ENCODE peak calls at places on chromosomes 7 and 10, in five cellular contexts. One of them, this sample, is unnamed.

GRCh38 chr7:27188666-27189559 is 3.9 kb upstream of the HOXA11 start:
- DNase-seq in GM10248: no peak
- DNase-seq in central memory CD4-positive, alpha-beta T cell: peak; percentile 44
- DNase-seq in uterus: peak; percentile 55
- DNase-seq in neural progenitor cell: no peak
- DNase-seq in this sample: no peak

GRCh38 chr7:121985476-121985875 is 112.5 kb downstream of the PTPRZ1 start:
- DNase-seq in GM10248: no peak
- DNase-seq in central memory CD4-positive, alpha-beta T cell: no peak
- DNase-seq in uterus: no peak
- DNase-seq in neural progenitor cell: no peak
- DNase-seq in this sample: no peak

GRCh38 chr10:6299234-6299633 is 96.5 kb downstream of the PFKFB3 start:
- DNase-seq in GM10248: no peak
- DNase-seq in central memory CD4-positive, alpha-beta T cell: no peak
- DNase-seq in uterus: no peak
- DNase-seq in neural progenitor cell: no peak
- DNase-seq in this sample: no peak

GRCh38 chr10:71269301-71270288 is 49.5 kb upstream of the SLC29A3 start:
- DNase-seq in GM10248: no peak
- DNase-seq in central memory CD4-positive, alpha-beta T cell: no peak
- DNase-seq in uterus: no peak
- DNase-seq in neural progenitor cell: peak; percentile 68
- DNase-seq in this sample: peak; percentile 30

GRCh38 chr7:568031-568680 is 48.5 kb upstream of the PDGFA start:
- DNase-seq in GM10248: no peak
- DNase-seq in central memory CD4-positive, alpha-beta T cell: no peak
- DNase-seq in uterus: no peak
- DNase-seq in neural progenitor cell: no peak
- DNase-seq in this sample: no peak

GRCh38 chr10:6647811-6648526 is 67.9 kb upstream of the PRKCQ start:
- DNase-seq in GM10248: peak; percentile 59
- DNase-seq in central memory CD4-positive, alpha-beta T cell: peak; percentile 57
- DNase-seq in uterus: no peak
- DNase-seq in neural progenitor cell: peak; percentile 82
- DNase-seq in this sample: peak; percentile 54

GRCh38 chr7:132189881-132190280 is 386.4 kb downstream of the PLXNA4 start:
- DNase-seq in GM10248: no peak
- DNase-seq in central memory CD4-positive, alpha-beta T cell: no peak
- DNase-seq in uterus: no peak
- DNase-seq in neural progenitor cell: no peak
- DNase-seq in this sample: no peak

GRCh38 chr10:99431190-99431549 is 746 bp upstream of the GOT1 start:
- DNase-seq in GM10248: no peak
- DNase-seq in central memory CD4-positive, alpha-beta T cell: no peak
- DNase-seq in uterus: peak; percentile 53
- DNase-seq in neural progenitor cell: peak; percentile 54
- DNase-seq in this sample: no peak

GRCh38 chr7:143433759-143434158 is 9.5 kb upstream of the TAS2R60 start:
- DNase-seq in GM10248: no peak
- DNase-seq in central memory CD4-positive, alpha-beta T cell: no peak
- DNase-seq in uterus: no peak
- DNase-seq in neural progenitor cell: no peak
- DNase-seq in this sample: no peak

GRCh38 chr10:44981172-44982113 is 2.8 kb upstream of the DEPP1 start:
- DNase-seq in GM10248: peak; percentile 53
- DNase-seq in central memory CD4-positive, alpha-beta T cell: no peak
- DNase-seq in uterus: peak; percentile 56
- DNase-seq in neural progenitor cell: no peak
- DNase-seq in this sample: no peak

GRCh38 chr7:92709912-92710311 is 119.7 kb upstream of the FAM133B start:
- DNase-seq in GM10248: no peak
- DNase-seq in central memory CD4-positive, alpha-beta T cell: no peak
- DNase-seq in uterus: no peak
- DNase-seq in neural progenitor cell: no peak
- DNase-seq in this sample: no peak

GRCh38 chr7:114345494-114345893 is 69.1 kb upstream of the FOXP2 start:
- DNase-seq in GM10248: no peak
- DNase-seq in central memory CD4-positive, alpha-beta T cell: no peak
- DNase-seq in uterus: no peak
- DNase-seq in neural progenitor cell: no peak
- DNase-seq in this sample: no peak

GRCh38 chr10:6136215-6137201 is 47.7 kb downstream of the RBM17 start:
- DNase-seq in GM10248: peak; percentile 78
- DNase-seq in central memory CD4-positive, alpha-beta T cell: no peak
- DNase-seq in uterus: peak; percentile 12
- DNase-seq in neural progenitor cell: no peak
- DNase-seq in this sample: no peak

GRCh38 chr10:6048281-6049030 is 13.7 kb downstream of the IL2RA start:
- DNase-seq in GM10248: no peak
- DNase-seq in central memory CD4-positive, alpha-beta T cell: no peak
- DNase-seq in uterus: no peak
- DNase-seq in neural progenitor cell: no peak
- DNase-seq in this sample: no peak

GRCh38 chr7:13540429-13540828 is 449.0 kb downstream of the ETV1 start:
- DNase-seq in GM10248: no peak
- DNase-seq in central memory CD4-positive, alpha-beta T cell: no peak
- DNase-seq in uterus: no peak
- DNase-seq in neural progenitor cell: no peak
- DNase-seq in this sample: no peak

GRCh38 chr7:83663131-83663530 is 14.2 kb upstream of the SEMA3E start:
- DNase-seq in GM10248: no peak
- DNase-seq in central memory CD4-positive, alpha-beta T cell: no peak
- DNase-seq in uterus: no peak
- DNase-seq in neural progenitor cell: no peak
- DNase-seq in this sample: no peak

GRCh38 chr10:51001587-51001986 is 72.7 kb upstream of the PRKG1 start:
- DNase-seq in GM10248: no peak
- DNase-seq in central memory CD4-positive, alpha-beta T cell: no peak
- DNase-seq in uterus: no peak
- DNase-seq in neural progenitor cell: peak; percentile 51
- DNase-seq in this sample: no peak

GRCh38 chr7:93574646-93575554 is at the start of gene CALCR:
- DNase-seq in GM10248: peak; percentile 13
- DNase-seq in central memory CD4-positive, alpha-beta T cell: no peak
- DNase-seq in uterus: no peak
- DNase-seq in neural progenitor cell: peak; percentile 71
- DNase-seq in this sample: peak; percentile 48

GRCh38 chr10:110370005-110370404 is 65.3 kb upstream of the SMNDC1 start:
- DNase-seq in GM10248: no peak
- DNase-seq in central memory CD4-positive, alpha-beta T cell: no peak
- DNase-seq in uterus: no peak
- DNase-seq in neural progenitor cell: no peak
- DNase-seq in this sample: no peak

GRCh38 chr7:120186688-120187087 is 86.3 kb upstream of the KCND2 start:
- DNase-seq in GM10248: no peak
- DNase-seq in central memory CD4-positive, alpha-beta T cell: no peak
- DNase-seq in uterus: no peak
- DNase-seq in neural progenitor cell: no peak
- DNase-seq in this sample: no peak

GRCh38 chr10:4780782-4781181 is 45.2 kb upstream of the AKR1E2 start:
- DNase-seq in GM10248: no peak
- DNase-seq in central memory CD4-positive, alpha-beta T cell: no peak
- DNase-seq in uterus: no peak
- DNase-seq in neural progenitor cell: no peak
- DNase-seq in this sample: no peak

GRCh38 chr7:50369408-50370026 is 65.0 kb downstream of the IKZF1 start:
- DNase-seq in GM10248: peak; percentile 41
- DNase-seq in central memory CD4-positive, alpha-beta T cell: peak; percentile 76
- DNase-seq in uterus: no peak
- DNase-seq in neural progenitor cell: peak; percentile 76
- DNase-seq in this sample: peak; percentile 57

GRCh38 chr10:95333997-95334792 is 43.4 kb upstream of the PDLIM1 start:
- DNase-seq in GM10248: no peak
- DNase-seq in central memory CD4-positive, alpha-beta T cell: no peak
- DNase-seq in uterus: peak; percentile 39
- DNase-seq in neural progenitor cell: no peak
- DNase-seq in this sample: no peak

GRCh38 chr7:97470726-97471125 is 261.2 kb upstream of the TAC1 start:
- DNase-seq in GM10248: no peak
- DNase-seq in central memory CD4-positive, alpha-beta T cell: no peak
- DNase-seq in uterus: no peak
- DNase-seq in neural progenitor cell: no peak
- DNase-seq in this sample: no peak

GRCh38 chr10:131747251-131747650 is 153.6 kb upstream of the PPP2R2D start:
- DNase-seq in GM10248: no peak
- DNase-seq in central memory CD4-positive, alpha-beta T cell: no peak
- DNase-seq in uterus: no peak
- DNase-seq in neural progenitor cell: no peak
- DNase-seq in this sample: no peak

GRCh38 chr10:57955076-57955475 is 312.6 kb downstream of the IPMK start:
- DNase-seq in GM10248: no peak
- DNase-seq in central memory CD4-positive, alpha-beta T cell: no peak
- DNase-seq in uterus: no peak
- DNase-seq in neural progenitor cell: no peak
- DNase-seq in this sample: no peak

GRCh38 chr7:24404315-24404714 is 120.3 kb downstream of the NPY start:
- DNase-seq in GM10248: no peak
- DNase-seq in central memory CD4-positive, alpha-beta T cell: no peak
- DNase-seq in uterus: no peak
- DNase-seq in neural progenitor cell: no peak
- DNase-seq in this sample: no peak

GRCh38 chr7:32390210-32390609 is 100.0 kb downstream of the LSM5 start:
- DNase-seq in GM10248: no peak
- DNase-seq in central memory CD4-positive, alpha-beta T cell: no peak
- DNase-seq in uterus: no peak
- DNase-seq in neural progenitor cell: no peak
- DNase-seq in this sample: no peak

GRCh38 chr10:95480901-95481491 is 80.2 kb downstream of the SORBS1 start:
- DNase-seq in GM10248: no peak
- DNase-seq in central memory CD4-positive, alpha-beta T cell: no peak
- DNase-seq in uterus: no peak
- DNase-seq in neural progenitor cell: no peak
- DNase-seq in this sample: no peak

This sample was measured in neuronal stem cell.